ENCODE peak calls at places on chromosomes 11 and 22, in ten cellular contexts. Y, Z, H, V, J, G, R, S, Q and U are unnamed samples.

GRCh38 chr11:56841210-56841810 is 92.8 kb upstream of the OR9G4 start:
- DNase-seq in R (peak), J (no peak), Z (no peak), Y (no peak), Q (no peak), V (no peak), G (peak), S (peak), H (no peak), U (no peak)

GRCh38 chr22:46578251-46578823 is 40.9 kb upstream of the CELSR1 start:
- DNase-seq in Y (no peak), V (no peak), Z (no peak), S (no peak), J (no peak), R (no peak), Q (no peak), H (no peak), G (no peak), U (peak)

GRCh38 chr11:46334211-46334610 is 13.1 kb upstream of the DGKZ start:
- DNase-seq in V (no peak), J (no peak), G (no peak), R (no peak), Q (no peak), S (no peak), Y (no peak), H (no peak), Z (no peak), U (no peak)

GRCh38 chr11:78239781-78240180 is 51.1 kb downstream of the USP35 start:
- DNase-seq in S (no peak), R (no peak), Y (no peak), V (no peak), H (no peak), Z (no peak), Q (no peak), J (no peak), G (no peak), U (no peak)

GRCh38 chr11:93267383-93267782 is 63.2 kb upstream of the DEUP1 start:
- DNase-seq in Z (no peak), S (no peak), R (no peak), H (no peak), J (no peak), V (no peak), Q (no peak), G (no peak), Y (no peak), U (no peak)

GRCh38 chr11:69213315-69213714 is 57.6 kb downstream of the SMIM38 start:
- DNase-seq in Q (no peak), V (peak), H (no peak), G (no peak), R (no peak), Y (peak), Z (peak), J (no peak), S (no peak), U (peak)

GRCh38 chr11:68342459-68343158 is 30.2 kb downstream of the LRP5 start:
- DNase-seq in Q (no peak), S (no peak), J (no peak), Y (no peak), G (peak), V (peak), Z (no peak), H (no peak), R (no peak), U (no peak)

GRCh38 chr11:131663403-131664200 is 293.2 kb downstream of the NTM start:
- DNase-seq in J (peak), Z (peak), S (no peak), Q (no peak), G (no peak), R (no peak), Y (no peak), V (no peak), H (no peak), U (no peak)

GRCh38 chr11:92653448-92653847 is 316.0 kb upstream of the MTNR1B start:
- DNase-seq in Q (no peak), J (no peak), S (no peak), G (no peak), Y (no peak), Z (no peak), V (no peak), R (no peak), H (no peak), U (no peak)

GRCh38 chr11:126139541-126140091 is 71.8 kb downstream of the RPUSD4 start:
- DNase-seq in Z (no peak), R (no peak), Y (no peak), G (no peak), V (no peak), Q (no peak), J (no peak), S (peak), H (no peak), U (no peak)

GRCh38 chr11:6635082-6635932 is 16.1 kb upstream of the TPP1 start:
- DNase-seq in G (no peak), S (no peak), H (peak), R (no peak), V (no peak), Z (no peak), J (peak), Y (peak), Q (no peak), U (no peak)

GRCh38 chr11:69131644-69132300 is 24.0 kb upstream of the SMIM38 start:
- DNase-seq in Z (peak), R (no peak), S (peak), Q (no peak), H (no peak), G (no peak), V (peak), Y (peak), J (no peak), U (no peak)

GRCh38 chr22:50705219-50705691 is 32.6 kb downstream of the SHANK3 start:
- DNase-seq in Z (no peak), Q (no peak), S (peak), R (no peak), G (peak), Y (no peak), V (no peak), J (peak), H (no peak), U (peak)

GRCh38 chr11:86594746-86595145 is 77.7 kb downstream of the ME3 start:
- DNase-seq in G (no peak), R (no peak), Q (no peak), Z (no peak), S (no peak), J (no peak), Y (no peak), H (no peak), V (no peak), U (no peak)

GRCh38 chr11:69137148-69137844 is 18.4 kb upstream of the SMIM38 start:
- DNase-seq in Q (no peak), S (no peak), Z (peak), J (no peak), H (no peak), V (no peak), G (no peak), R (no peak), Y (no peak), U (no peak)